ENCODE peak calls at places on chromosomes 12 and 14, in seven cellular contexts. O is K562, G is HCT116, F is H1, H is GM12878, B is SK-N-SH, M is HepG2. X is an unnamed sample.

GRCh38 chr12:112424126-112424525 is 5.4 kb downstream of the PTPN11 start:
- DNase-seq in O (no peak), G (no peak), F (no peak), H (no peak), B (no peak), M (no peak), X (no peak)

GRCh38 chr12:100427078-100427477 is 46.6 kb upstream of the NR1H4 start:
- DNase-seq in O (no peak), G (peak; percentile 23), F (no peak), H (no peak), B (no peak), M (peak; percentile 44), X (no peak)

GRCh38 chr12:52199294-52199920 is 7.6 kb upstream of the KRT80 start:
- DNase-seq in O (no peak), G (no peak), F (no peak), H (no peak), B (peak; percentile 55), M (no peak), X (no peak)

GRCh38 chr14:81219821-81220487 is 805 bp downstream of the GTF2A1 start:
- DNase-seq in O (peak; percentile 49), G (no peak), F (peak; percentile 51), H (no peak), B (peak; percentile 61), M (peak; percentile 6), X (peak; percentile 48)

GRCh38 chr12:112967858-112968257 is 10.5 kb upstream of the OAS2 start:
- DNase-seq in O (no peak), G (no peak), F (no peak), H (no peak), B (no peak), M (no peak), X (no peak)

GRCh38 chr12:13337786-13338185 is 141.3 kb downstream of the EMP1 start:
- DNase-seq in O (no peak), G (no peak), F (no peak), H (no peak), B (no peak), M (no peak), X (no peak)

GRCh38 chr14:49966304-49966809 is 73.5 kb downstream of the ARF6 start:
- DNase-seq in O (no peak), G (no peak), F (peak; percentile 54), H (no peak), B (no peak), M (peak; percentile 84), X (no peak)

GRCh38 chr12:76031081-76031413 is 529 bp downstream of the PHLDA1 start:
- DNase-seq in O (no peak), G (no peak), F (no peak), H (no peak), B (no peak), M (no peak), X (no peak)

GRCh38 chr12:47773062-47773857 is at the start of gene SLC48A1:
- DNase-seq in O (peak; percentile 95), G (no peak), F (peak; percentile 85), H (no peak), B (peak; percentile 97), M (peak; percentile 30), X (peak; percentile 83)

GRCh38 chr14:59631237-59631636 is 54.6 kb upstream of the CCDC175 start:
- DNase-seq in O (peak; percentile 20), G (no peak), F (peak; percentile 54), H (no peak), B (peak; percentile 39), M (peak; percentile 9), X (peak; percentile 25)

GRCh38 chr14:52703225-52703624 is 3.8 kb upstream of the PSMC6 start:
- DNase-seq in O (no peak), G (no peak), F (no peak), H (no peak), B (no peak), M (no peak), X (no peak)

GRCh38 chr14:26930576-26930975 is 332.7 kb upstream of the NOVA1 start:
- DNase-seq in O (no peak), G (no peak), F (no peak), H (no peak), B (no peak), M (no peak), X (peak; percentile 8)

GRCh38 chr12:103973909-103974308 is 8.2 kb downstream of the TDG start:
- DNase-seq in O (no peak), G (no peak), F (no peak), H (no peak), B (peak; percentile 28), M (no peak), X (no peak)

GRCh38 chr12:50411051-50411660 is 10.5 kb downstream of the LARP4 start:
- DNase-seq in O (no peak), G (no peak), F (no peak), H (no peak), B (no peak), M (no peak), X (no peak)

GRCh38 chr12:100268835-100269564 is 2.0 kb downstream of the SCYL2 start:
- DNase-seq in O (no peak), G (no peak), F (no peak), H (no peak), B (no peak), M (no peak), X (no peak)

GRCh38 chr12:78403681-78404080 is 460.9 kb upstream of the SYT1 start:
- DNase-seq in O (no peak), G (no peak), F (no peak), H (no peak), B (no peak), M (no peak), X (no peak)

GRCh38 chr12:122449317-122449716 is 26.8 kb upstream of the CLIP1 start:
- DNase-seq in O (no peak), G (peak; percentile 62), F (no peak), H (no peak), B (no peak), M (peak; percentile 82), X (no peak)

GRCh38 chr12:115934046-115934445 is 343.4 kb downstream of the MED13L start:
- DNase-seq in O (no peak), G (no peak), F (no peak), H (no peak), B (no peak), M (no peak), X (no peak)

GRCh38 chr12:2615665-2616387 is 178.9 kb upstream of the FKBP4 start:
- DNase-seq in O (no peak), G (no peak), F (no peak), H (no peak), B (no peak), M (no peak), X (no peak)

GRCh38 chr12:65460076-65460475 is 181.6 kb downstream of the MSRB3 start:
- DNase-seq in O (no peak), G (no peak), F (peak; percentile 45), H (no peak), B (no peak), M (no peak), X (no peak)

GRCh38 chr12:84922721-84923120 is 10.1 kb upstream of the SLC6A15 start:
- DNase-seq in O (no peak), G (no peak), F (no peak), H (no peak), B (no peak), M (no peak), X (no peak)

GRCh38 chr14:104214411-104214810 is 76.0 kb downstream of the KIF26A start:
- DNase-seq in O (no peak), G (no peak), F (no peak), H (no peak), B (no peak), M (no peak), X (no peak)

GRCh38 chr14:104215706-104216334 is 77.4 kb downstream of the KIF26A start:
- DNase-seq in O (no peak), G (no peak), F (no peak), H (no peak), B (no peak), M (no peak), X (no peak)

GRCh38 chr14:104214819-104215218 is 76.4 kb downstream of the KIF26A start:
- DNase-seq in O (no peak), G (no peak), F (no peak), H (no peak), B (no peak), M (no peak), X (no peak)

GRCh38 chr14:104217486-104218360 is 79.3 kb downstream of the KIF26A start:
- DNase-seq in O (no peak), G (no peak), F (no peak), H (no peak), B (no peak), M (no peak), X (no peak)

GRCh38 chr14:104216457-104216856 is 78.1 kb downstream of the KIF26A start:
- DNase-seq in O (no peak), G (no peak), F (no peak), H (no peak), B (no peak), M (no peak), X (no peak)
- TF ChIP-seq JUND in O (no peak), G (no peak), F (no peak), H (no peak), B (no peak), M (no peak), X (no peak)

DNA sequence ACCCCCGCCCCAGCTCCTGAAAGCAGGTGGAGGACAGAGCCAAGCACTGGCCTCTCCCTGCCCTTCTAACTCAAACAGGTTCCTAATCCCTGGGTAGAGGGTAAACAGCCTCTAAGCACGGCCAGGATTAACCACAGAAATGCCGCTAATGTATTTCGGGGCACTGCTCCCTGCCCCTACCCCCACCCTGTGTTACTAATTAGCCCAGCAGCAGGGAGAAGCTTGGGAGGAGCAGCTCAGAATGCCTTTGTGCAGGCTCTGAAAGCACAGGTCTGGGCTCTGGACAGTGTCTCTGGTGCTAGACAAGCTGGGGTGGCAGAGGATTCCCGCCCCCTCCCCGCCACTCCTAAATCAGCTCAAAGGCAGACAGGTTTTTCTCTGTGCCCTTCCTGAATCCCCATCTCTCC is 53.2 kb downstream of the SMUG1 start:
- DNase-seq in O (no peak), G (no peak), F (no peak), H (no peak), B (peak; percentile 56), M (peak; percentile 88), X (peak; percentile 72)
- TF ChIP-seq JUND in O (no peak), G (no peak), F (no peak), H (no peak), B (no peak), M (no peak), X (no peak)

GRCh38 chr12:130354407-130354806 is 16.7 kb downstream of the PIWIL1 start:
- DNase-seq in O (no peak), G (no peak), F (no peak), H (no peak), B (no peak), M (no peak), X (no peak)

GRCh38 chr12:130353081-130353480 is 15.4 kb downstream of the PIWIL1 start:
- DNase-seq in O (no peak), G (no peak), F (no peak), H (no peak), B (no peak), M (no peak), X (no peak)

GRCh38 chr12:130350715-130351114 is 13.0 kb downstream of the PIWIL1 start:
- DNase-seq in O (no peak), G (no peak), F (no peak), H (no peak), B (no peak), M (no peak), X (no peak)

GRCh38 chr12:130347588-130347987 is 9.9 kb downstream of the PIWIL1 start:
- DNase-seq in O (no peak), G (no peak), F (no peak), H (no peak), B (no peak), M (no peak), X (no peak)

GRCh38 chr12:130351331-130351730 is 13.6 kb downstream of the PIWIL1 start:
- DNase-seq in O (no peak), G (no peak), F (no peak), H (no peak), B (no peak), M (no peak), X (no peak)
- TF ChIP-seq JUND in O (no peak), G (no peak), F (no peak), H (no peak), B (no peak), M (no peak), X (no peak)

GRCh38 chr12:128191380-128191779 is 75.6 kb upstream of the TMEM132C start:
- DNase-seq in O (peak; percentile 8), G (no peak), F (no peak), H (no peak), B (no peak), M (no peak), X (no peak)
- TF ChIP-seq JUND in O (no peak), G (no peak), F (no peak), H (no peak), B (no peak), M (no peak), X (no peak)